ENCODE peak calls at places on chromosomes 4 and X, in five cellular contexts. U, G, Y, E and V are unnamed samples. For H3K36me3, the result is how much of the 10 kb centered on the place peaks cover.

GRCh38 chrX:111168314-111168713 is 72.3 kb downstream of the PAK3 start:
- DNase-seq in G (no peak), U (no peak), Y (no peak), E (no peak), V (peak)

GRCh38 chr4:1239949-1240305 is 9.0 kb downstream of the CTBP1 start:
- DNase-seq in G (no peak), Y (no peak), U (no peak), E (no peak), V (no peak)

GRCh38 chrX:66163849-66164401 is at the start of gene HEPH:
- DNase-seq in E (no peak), U (no peak), G (no peak), Y (no peak), V (no peak)

GRCh38 chr4:158006973-158007372 is 165.9 kb downstream of the GASK1B start:
- DNase-seq in E (no peak), U (no peak), G (no peak), Y (no peak), V (peak)

GRCh38 chrX:105226499-105226898 is 6.0 kb upstream of the TEX13A start:
- DNase-seq in Y (no peak), E (no peak), G (no peak), U (no peak), V (no peak)

GRCh38 chr4:3294401-3295241 is 1.8 kb downstream of the RGS12 start:
- DNase-seq in E (no peak), U (no peak), Y (no peak), G (no peak), V (no peak)

GRCh38 chrX:109774706-109775105 is 41.6 kb upstream of the ACSL4 start:
- DNase-seq in Y (peak), U (peak), E (no peak), G (no peak), V (no peak)

GRCh38 chr4:2290488-2290887 is 28.6 kb upstream of the MXD4 start:
- DNase-seq in Y (no peak), E (no peak), G (no peak), U (no peak), V (no peak)

GRCh38 chr4:42339935-42340406 is 57.3 kb upstream of the SHISA3 start:
- DNase-seq in U (no peak), E (peak), G (no peak), Y (no peak), V (no peak)

GRCh38 chrX:43349363-43349762 is 306.7 kb upstream of the MAOA start:
- DNase-seq in G (no peak), E (no peak), U (no peak), Y (no peak), V (peak)

GRCh38 chrX:48998391-48998790 is 3.7 kb downstream of the GRIPAP1 start:
- DNase-seq in E (no peak), G (no peak), Y (no peak), U (no peak), V (no peak)

GRCh38 chr4:4338632-4339031 is 48.3 kb upstream of the NSG1 start:
- DNase-seq in E (no peak), U (no peak), G (no peak), Y (no peak), V (peak)

GRCh38 chr4:15343581-15343980 is 84.3 kb upstream of the C1QTNF7 start:
- DNase-seq in E (no peak), G (no peak), Y (no peak), U (no peak), V (no peak)

GRCh38 chrX:71178908-71179307 is 34.3 kb downstream of the NLGN3 start:
- DNase-seq in G (no peak), Y (no peak), E (peak), U (no peak), V (peak)

GRCh38 chrX:8741981-8742380 is 10.0 kb upstream of the ANOS1 start:
- DNase-seq in E (no peak), Y (no peak), G (no peak), U (no peak), V (no peak)

GRCh38 chr4:86831262-86832090 is 17.7 kb downstream of the SLC10A6 start:
- DNase-seq in Y (peak), G (no peak), E (peak), U (peak), V (no peak)

GRCh38 chrX:105635794-105636193 is 186.5 kb upstream of the NRK start:
- DNase-seq in E (no peak), G (no peak), U (peak), Y (no peak), V (no peak)

GRCh38 chrX:45769919-45770582 is 569.4 kb upstream of the DIPK2B start:
- DNase-seq in G (peak), E (peak), Y (peak), U (peak), V (peak)

GRCh38 chr4:73453701-73454005 is 17.6 kb downstream of the AFP start:
- DNase-seq in Y (no peak), U (no peak), G (no peak), E (no peak), V (no peak)

GRCh38 chr4:87058272-87059073 is 123.7 kb downstream of the AFF1 start:
- DNase-seq in E (no peak), U (peak), Y (no peak), G (no peak), V (no peak)

GRCh38 chr4:62256469-62256868 is 1056.3 kb downstream of the ADGRL3 start:
- DNase-seq in G (no peak), U (no peak), E (no peak), Y (no peak), V (no peak)

GRCh38 chrX:45806410-45807121 is 605.9 kb upstream of the DIPK2B start:
- DNase-seq in G (no peak), U (no peak), Y (peak), E (no peak), V (no peak)

GRCh38 chrX:41518127-41518840 is 71.1 kb downstream of the NYX start:
- DNase-seq in U (no peak), E (no peak), Y (no peak), G (no peak), V (no peak)

GRCh38 chr4:172392741-172393140 is 579.5 kb downstream of the GALNTL6 start:
- DNase-seq in E (no peak), G (no peak), Y (no peak), U (no peak), V (no peak)

GRCh38 chr4:64584981-64585557 is 175.8 kb upstream of the TECRL start:
- DNase-seq in E (no peak), U (no peak), G (no peak), Y (no peak), V (peak)

GRCh38 chr4:95506264-95506663 is 42.5 kb downstream of the UNC5C start:
- DNase-seq in E (no peak), G (no peak), U (no peak), Y (no peak), V (peak)

GRCh38 chrX:41558531-41558930 is 111.4 kb downstream of the NYX start:
- DNase-seq in G (no peak), Y (no peak), U (no peak), E (no peak), V (peak)

GRCh38 chr4:81620442-81620841 is 148.7 kb upstream of the RASGEF1B start:
- DNase-seq in G (no peak), E (no peak), U (no peak), Y (no peak), V (no peak)

GRCh38 chr4:8306511-8307021 is 37.0 kb downstream of the HTRA3 start:
- DNase-seq in E (no peak), G (no peak), U (no peak), Y (no peak), V (no peak)

GRCh38 chr4:184475096-184475461 is 729 bp upstream of the IRF2 start:
- DNase-seq in G (no peak), E (peak), Y (no peak), U (no peak), V (peak)

GRCh38 chr4:134906404-134907023 is 704.9 kb upstream of the PABPC4L start:
- DNase-seq in G (no peak), U (no peak), Y (no peak), E (no peak), V (peak)

GRCh38 chr4:27366424-27366823 is 505.8 kb downstream of the STIM2 start:
- DNase-seq in E (no peak), Y (peak), U (no peak), G (no peak), V (no peak)

GRCh38 chr4:63965875-63966274 is 443.4 kb downstream of the TECRL start:
- DNase-seq in Y (no peak), U (no peak), G (no peak), E (no peak), V (no peak)

GRCh38 chr4:60865238-60865637 is 334.9 kb upstream of the ADGRL3 start:
- DNase-seq in G (no peak), E (no peak), Y (no peak), U (no peak), V (no peak)

GRCh38 chrX:12820737-12821136 is 29.5 kb downstream of the PRPS2 start:
- DNase-seq in E (no peak), Y (no peak), G (no peak), U (no peak), V (no peak)

GRCh38 chr4:119289313-119289712 is 32.6 kb downstream of the FABP2 start:
- DNase-seq in E (no peak), U (no peak), Y (no peak), G (no peak), V (no peak)

GRCh38 chrX:68589372-68589753 is 58.1 kb upstream of the STARD8 start:
- DNase-seq in E (no peak), Y (no peak), G (no peak), U (no peak), V (no peak)

GRCh38 chr4:73707269-73707875 is 33.0 kb upstream of the CXCL8 start:
- DNase-seq in E (no peak), G (no peak), Y (no peak), U (no peak), V (no peak)

DNA sequence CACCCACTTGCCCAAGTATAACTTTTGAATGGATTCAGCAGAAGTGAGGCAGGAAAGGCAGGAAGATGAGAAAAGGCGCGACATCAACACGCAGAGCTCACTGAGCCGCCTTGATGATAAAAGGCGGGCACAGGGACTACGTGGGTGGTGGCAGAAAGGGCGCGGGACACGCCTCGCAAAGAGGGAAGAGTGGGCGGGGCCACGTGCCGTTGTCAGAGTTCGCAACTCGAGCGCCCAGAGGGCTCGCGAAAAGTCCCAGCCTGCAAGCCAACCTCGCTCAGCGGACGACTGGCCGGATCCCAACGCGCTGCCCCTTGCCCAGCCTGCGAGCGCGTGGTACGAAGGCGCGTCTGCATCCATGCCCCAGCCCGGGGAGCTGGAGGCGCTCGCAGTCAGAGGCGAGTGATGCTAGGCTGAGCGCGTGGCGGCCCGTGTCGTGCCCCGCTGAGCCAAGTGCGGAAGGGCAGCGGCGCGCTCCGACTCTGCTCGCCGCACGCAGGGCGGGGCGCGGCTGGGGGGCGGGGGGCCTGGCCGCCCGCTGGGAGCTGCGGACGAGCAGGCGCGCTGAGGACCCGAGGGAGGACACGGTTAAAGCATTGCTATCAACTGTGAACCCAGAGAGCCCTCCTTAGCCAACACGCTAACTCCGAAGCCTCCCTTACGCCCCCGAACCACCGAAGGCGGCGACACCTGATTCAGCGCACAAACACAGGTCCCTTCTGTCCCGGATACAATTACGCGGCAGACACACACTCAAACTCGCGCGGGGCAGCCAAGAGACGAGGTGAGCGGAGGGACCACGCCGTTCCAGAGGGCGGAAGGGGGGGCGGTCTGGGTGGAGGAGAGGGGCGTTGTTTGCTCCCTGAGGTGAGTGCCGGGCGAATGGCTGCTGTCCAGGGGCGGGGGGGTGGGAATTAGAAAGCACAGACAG is at the start of gene UGT8:
- DNase-seq in U (no peak), G (no peak), E (peak), Y (no peak), V (peak)
- H3K4me3 ChIP-seq in U (peak), G (peak), E (peak), Y (peak), V (peak)

GRCh38 chr4:120685756-120686278 is 236.7 kb downstream of the PRDM5 start:
- DNase-seq in E (no peak), U (no peak), G (no peak), Y (no peak), V (peak)
- TF ChIP-seq CTCF in E (no peak), U (no peak), G (no peak), Y (no peak), V (no peak)

GRCh38 chrX:53631156-53631555 is 55.4 kb downstream of the HUWE1 start:
- DNase-seq in E (no peak), G (no peak), U (no peak), Y (no peak), V (no peak)
- H3K36me3 ChIP-seq in E (under half), G (under half), U (under half), Y (under half), V (half or more)

DNA sequence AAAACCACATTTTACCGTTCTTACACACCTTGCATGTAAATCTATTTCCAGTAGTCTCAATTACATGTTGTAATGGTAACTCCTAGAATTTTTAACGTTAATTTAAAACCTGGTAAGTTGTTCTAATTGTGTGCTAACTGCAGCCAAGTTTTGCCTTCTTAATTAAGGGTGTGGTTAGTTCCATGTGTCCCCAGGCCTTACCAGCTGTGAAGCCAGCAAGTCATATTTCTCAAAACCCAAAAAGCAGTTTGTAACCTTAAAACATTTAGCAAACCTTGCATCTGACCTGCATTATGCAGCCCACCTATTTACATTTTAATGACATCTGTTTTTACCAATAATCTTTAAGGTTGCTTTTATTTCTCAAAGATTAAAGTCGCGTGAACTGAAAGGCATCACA is 18.4 kb upstream of the FAM47E start:
- DNase-seq in G (no peak), U (no peak), E (no peak), Y (no peak), V (no peak)
- H3K4me3 ChIP-seq in G (no peak), U (no peak), E (no peak), Y (no peak), V (no peak)

DNA sequence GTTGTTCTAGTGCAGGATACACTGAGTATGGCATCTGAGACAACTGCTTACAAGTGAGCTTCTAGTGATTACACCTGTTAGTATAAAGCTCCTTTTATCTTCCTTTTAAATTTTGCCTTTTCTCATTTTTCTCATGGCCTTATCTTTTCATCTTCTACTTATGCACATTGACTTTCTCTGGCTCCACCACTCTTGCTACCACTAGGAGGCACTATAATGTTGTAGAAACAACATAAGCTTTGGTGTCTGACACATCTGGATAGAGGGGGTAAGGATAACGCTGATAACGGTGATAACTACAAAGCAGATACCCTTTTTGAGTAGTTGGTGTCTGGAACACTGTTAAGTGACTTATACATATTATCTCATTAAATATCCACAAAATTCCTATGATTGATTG is 187.4 kb upstream of the TEX13C start:
- DNase-seq in G (no peak), Y (no peak), U (no peak), E (no peak), V (peak)
- TF ChIP-seq CTCF in G (no peak), Y (no peak), U (peak), E (no peak), V (peak)

GRCh38 chr4:51884055-51884454 is 41.1 kb downstream of the DCUN1D4 start:
- DNase-seq in E (no peak), G (no peak), U (no peak), Y (no peak), V (peak)

GRCh38 chr4:51885371-51885770 is 42.4 kb downstream of the DCUN1D4 start:
- DNase-seq in Y (no peak), U (no peak), E (no peak), G (no peak), V (peak)

GRCh38 chr4:51884606-51885005 is 41.7 kb downstream of the DCUN1D4 start:
- DNase-seq in G (no peak), U (no peak), Y (no peak), E (no peak), V (no peak)

GRCh38 chr4:51874551-51874950 is 31.6 kb downstream of the DCUN1D4 start:
- DNase-seq in E (no peak), Y (no peak), U (no peak), G (no peak), V (no peak)

DNA sequence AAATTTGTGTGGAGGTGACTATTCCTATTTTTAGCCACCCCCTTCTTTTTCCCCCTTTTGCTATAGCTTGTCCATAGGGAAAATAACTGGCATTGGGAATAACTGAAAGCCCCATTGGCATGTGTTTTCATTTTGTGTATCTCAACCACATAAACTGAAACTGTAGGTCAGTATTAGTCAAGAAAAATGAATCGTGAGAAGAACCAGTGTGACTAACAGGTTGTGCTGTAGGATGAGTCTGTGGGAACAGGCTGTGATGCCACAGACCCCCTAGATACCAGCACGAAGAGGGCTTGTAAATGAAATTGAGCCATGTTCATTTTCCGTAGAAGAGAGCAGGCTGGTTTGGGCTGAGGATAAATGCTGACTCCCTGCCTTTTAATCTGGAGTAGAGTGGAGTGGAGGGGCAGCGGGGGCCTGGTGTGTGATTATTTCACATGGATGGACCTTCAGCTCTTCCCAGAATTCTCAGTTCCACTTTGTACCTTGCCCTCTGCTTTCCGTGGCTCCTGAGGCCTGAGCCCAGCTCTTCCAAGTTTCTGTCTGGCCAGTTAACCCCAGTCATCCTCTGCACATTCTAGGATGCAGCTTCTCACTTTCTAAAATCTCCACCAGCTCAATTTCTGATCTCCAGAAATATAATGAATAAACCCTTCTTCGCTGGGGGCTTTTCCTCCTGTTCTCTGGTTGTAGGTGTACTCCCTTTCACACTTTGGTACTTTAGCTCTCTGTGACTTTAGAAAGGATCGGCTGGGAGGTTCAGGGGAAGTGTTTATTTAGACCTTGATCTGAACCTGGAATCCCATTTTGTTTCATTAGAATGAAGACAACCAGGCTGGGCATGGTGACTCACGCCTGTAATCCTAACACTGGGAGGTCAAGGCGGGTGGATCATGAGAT is 37.3 kb downstream of the DCUN1D4 start:
- DNase-seq in Y (no peak), G (no peak), E (no peak), U (no peak), V (no peak)
- H3K36me3 ChIP-seq in Y (under half), G (under half), E (under half), U (under half), V (under half)

GRCh38 chr4:110129544-110129943 is 68.9 kb downstream of the ELOVL6 start:
- DNase-seq in E (no peak), U (no peak), Y (no peak), G (no peak), V (no peak)
- H3K4me3 ChIP-seq in E (no peak), U (no peak), Y (no peak), G (no peak), V (no peak)